ENCODE peak calls at places on chromosomes 5 and 9, in ten cellular contexts. Z, Y, F, U, O, A, X, Q, G and B are unnamed samples.

GRCh38 chr5:116492016-116492623 is 82.5 kb downstream of the SEMA6A start:
- DNase-seq in O (peak; percentile 89), F (peak; percentile 31), Y (peak; percentile 95), U (peak; percentile 65), G (no peak), Z (no peak), X (no peak), A (no peak), Q (no peak), B (peak; percentile 84)

GRCh38 chr5:137320056-137321045 is 178.8 kb downstream of the SPOCK1 start:
- DNase-seq in U (no peak), G (no peak), O (peak; percentile 69), A (peak; percentile 39), Q (peak; percentile 51), F (peak; percentile 41), Z (no peak), Y (peak; percentile 87), X (no peak), B (peak; percentile 38)

GRCh38 chr5:170296935-170297588 is 515 bp downstream of the LCP2 start:
- DNase-seq in F (no peak), Z (no peak), X (no peak), G (no peak), U (no peak), Y (no peak), O (no peak), Q (no peak), A (no peak), B (peak; percentile 40)

GRCh38 chr5:10469253-10470030 is 27.8 kb downstream of the ROPN1L start:
- DNase-seq in Z (no peak), U (peak; percentile 95), A (no peak), F (no peak), Y (peak; percentile 74), X (no peak), Q (no peak), O (no peak), G (no peak), B (no peak)

GRCh38 chr9:70229026-70229425 is 29.8 kb upstream of the SMC5 start:
- DNase-seq in O (no peak), A (no peak), G (no peak), U (no peak), Z (no peak), Q (no peak), X (no peak), F (no peak), Y (no peak), B (peak; percentile 10)

GRCh38 chr5:38515648-38516047 is 40.8 kb downstream of the LIFR start:
- DNase-seq in Z (no peak), X (no peak), U (no peak), G (no peak), O (no peak), Y (peak; percentile 34), A (no peak), F (no peak), Q (no peak), B (no peak)

GRCh38 chr5:76500633-76501393 is 97.7 kb downstream of the IQGAP2 start:
- DNase-seq in U (no peak), X (no peak), Y (peak; percentile 56), O (no peak), A (no peak), Q (no peak), G (no peak), Z (no peak), F (no peak), B (no peak)

GRCh38 chr9:32939576-32939975 is 61.9 kb downstream of the APTX start:
- DNase-seq in Y (no peak), F (no peak), U (no peak), Q (no peak), G (no peak), O (no peak), A (no peak), X (no peak), Z (no peak), B (no peak)

GRCh38 chr9:117734523-117735314 is 30.5 kb downstream of the TLR4 start:
- DNase-seq in F (no peak), U (no peak), G (no peak), O (no peak), Z (no peak), X (no peak), Y (peak; percentile 67), A (no peak), Q (no peak), B (no peak)

GRCh38 chr5:113170707-113171106 is 194.1 kb downstream of the DCP2 start:
- DNase-seq in U (no peak), F (no peak), A (no peak), Y (peak; percentile 67), Q (no peak), O (no peak), Z (no peak), X (no peak), G (no peak), B (no peak)

GRCh38 chr9:35942286-35942685 is 15.7 kb downstream of the OR2S2 start:
- DNase-seq in A (no peak), G (no peak), Q (no peak), F (no peak), Z (no peak), X (no peak), O (no peak), Y (no peak), U (no peak), B (no peak)